ENCODE peak calls at places on chromosomes 3 and 15, in ten cellular contexts. A is hepatocyte, N is RWPE1, W is tibial nerve, O is pancreas, L is GM13977, B is mesothelial cell of epicardium, M is astrocyte of the spinal cord, I is HCT116, P is Caco-2. X is an unnamed sample.

GRCh38 chr15:53693729-53694533 is 65.5 kb downstream of the WDR72 start:
- DNase-seq in A (peak), N (no peak), W (no peak), O (peak), L (no peak), B (no peak), M (peak), I (no peak), P (no peak), X (no peak)

GRCh38 chr3:2540115-2540514 is 441.4 kb downstream of the CNTN4 start:
- DNase-seq in A (no peak), N (no peak), W (no peak), O (no peak), L (no peak), B (no peak), M (no peak), I (no peak), P (no peak), X (no peak)

GRCh38 chr3:39090922-39091321 is 16.5 kb downstream of the GORASP1 start:
- DNase-seq in A (no peak), N (no peak), W (no peak), O (no peak), L (no peak), B (no peak), M (peak), I (no peak), P (no peak), X (no peak)

GRCh38 chr15:75043509-75044257 is 20.3 kb downstream of the PPCDC start:
- DNase-seq in A (peak), N (no peak), W (peak), O (peak), L (peak), B (peak), M (peak), I (no peak), P (peak), X (peak)

GRCh38 chr3:46183330-46183729 is 24.8 kb downstream of the CCR1 start:
- DNase-seq in A (no peak), N (no peak), W (no peak), O (no peak), L (no peak), B (no peak), M (no peak), I (no peak), P (no peak), X (no peak)

GRCh38 chr3:115254492-115255196 is 107.6 kb upstream of the ZBTB20 start:
- DNase-seq in A (no peak), N (no peak), W (no peak), O (no peak), L (no peak), B (no peak), M (no peak), I (no peak), P (no peak), X (no peak)

GRCh38 chr3:43253294-43253693 is 33.0 kb upstream of the SNRK start:
- DNase-seq in A (no peak), N (no peak), W (no peak), O (no peak), L (no peak), B (no peak), M (no peak), I (no peak), P (no peak), X (no peak)

GRCh38 chr15:100785181-100786138 is 94.2 kb upstream of the ALDH1A3 start:
- DNase-seq in A (no peak), N (no peak), W (peak), O (no peak), L (no peak), B (no peak), M (no peak), I (no peak), P (no peak), X (no peak)

GRCh38 chr15:78620839-78621421 is at the start of gene CHRNA3:
- DNase-seq in A (no peak), N (no peak), W (no peak), O (no peak), L (peak), B (no peak), M (no peak), I (no peak), P (no peak), X (no peak)

GRCh38 chr3:64260391-64260790 is 35.1 kb upstream of the PRICKLE2 start:
- DNase-seq in A (no peak), N (no peak), W (no peak), O (no peak), L (no peak), B (no peak), M (peak), I (no peak), P (no peak), X (no peak)

GRCh38 chr3:81041331-81041730 is 720.1 kb downstream of the GBE1 start:
- DNase-seq in A (no peak), N (no peak), W (no peak), O (no peak), L (no peak), B (no peak), M (no peak), I (no peak), P (no peak), X (no peak)
- TF ChIP-seq CTCF in A (no peak), N (no peak), W (no peak), O (no peak), L (no peak), B (no peak), M (no peak), I (no peak), P (no peak), X (no peak)

GRCh38 chr3:102460579-102460978 is 25.8 kb downstream of the ZPLD1 start:
- DNase-seq in A (no peak), N (peak), W (no peak), O (no peak), L (no peak), B (no peak), M (peak), I (no peak), P (no peak), X (no peak)
- TF ChIP-seq CTCF in A (no peak), N (no peak), W (no peak), O (no peak), L (no peak), B (no peak), M (no peak), I (no peak), P (no peak), X (no peak)

DNA sequence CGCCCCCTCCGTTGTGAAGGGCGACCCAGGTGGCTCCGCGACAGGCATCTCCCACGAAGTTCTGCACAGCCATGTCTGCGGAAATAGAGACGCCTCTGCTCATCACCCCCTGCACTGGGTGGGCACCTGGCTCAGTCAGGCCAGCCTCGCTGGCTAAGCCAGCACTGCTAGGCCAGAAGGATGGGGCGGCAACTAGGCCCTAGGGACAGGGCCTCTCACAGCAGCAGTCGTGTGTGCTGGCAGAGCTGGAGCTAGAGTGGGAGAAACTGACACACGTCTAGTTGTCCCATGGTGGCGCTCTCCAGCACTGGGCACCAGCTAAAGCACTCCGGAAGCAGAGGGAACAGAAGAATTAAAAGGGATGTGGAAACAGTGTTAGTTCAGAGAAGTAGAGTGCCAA is 12.5 kb upstream of the ZXDC start:
- DNase-seq in A (no peak), N (no peak), W (no peak), O (no peak), L (no peak), B (no peak), M (no peak), I (no peak), P (no peak), X (no peak)
- TF ChIP-seq CTCF in A (no peak), N (no peak), W (no peak), O (no peak), L (no peak), B (no peak), M (no peak), I (no peak), P (no peak), X (no peak)

DNA sequence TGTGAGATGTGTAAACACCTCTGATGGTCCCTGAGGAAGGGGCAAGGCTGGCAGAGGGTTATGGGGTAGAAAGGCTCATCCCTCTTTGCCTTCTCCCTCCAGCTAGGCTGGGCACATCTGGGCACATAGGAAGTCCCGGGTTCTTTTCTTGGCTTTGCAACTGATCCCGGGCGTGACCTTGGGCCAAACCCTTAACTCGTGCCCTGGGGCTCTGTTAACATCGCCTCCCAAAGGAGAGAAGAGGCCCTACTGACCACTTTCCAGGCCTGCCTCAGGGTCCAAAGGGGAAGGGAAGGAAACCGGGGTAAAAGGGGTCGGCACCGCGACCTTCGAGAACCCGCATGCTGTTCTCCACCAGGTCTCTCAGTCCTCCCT is 549 bp downstream of the C3orf18 start:
- DNase-seq in A (no peak), N (no peak), W (no peak), O (no peak), L (no peak), B (no peak), M (no peak), I (no peak), P (no peak), X (no peak)
- TF ChIP-seq CTCF in A (no peak), N (no peak), W (no peak), O (no peak), L (no peak), B (no peak), M (no peak), I (no peak), P (no peak), X (no peak)

DNA sequence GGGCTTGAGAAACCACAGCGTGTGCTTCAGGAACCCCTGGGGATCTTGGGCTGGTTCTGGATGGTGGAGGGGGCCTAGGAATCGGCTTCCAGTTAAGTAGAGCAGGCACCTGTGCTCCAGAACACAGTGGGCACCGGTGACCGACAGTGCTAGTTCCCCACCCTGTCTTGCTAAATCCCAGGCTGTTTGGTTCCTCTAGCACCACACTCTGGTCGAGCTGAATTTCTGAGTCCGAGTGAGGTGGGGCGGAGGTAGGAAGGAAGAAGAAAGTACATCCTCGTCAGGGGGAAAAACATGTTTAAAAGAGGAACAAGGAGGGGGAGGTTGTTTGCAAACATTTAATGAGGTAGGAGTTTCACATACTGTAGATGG is 29.1 kb downstream of the SLC6A6 start:
- DNase-seq in A (no peak), N (no peak), W (no peak), O (no peak), L (no peak), B (no peak), M (no peak), I (no peak), P (no peak), X (no peak)
- TF ChIP-seq CTCF in A (no peak), N (no peak), W (no peak), O (no peak), L (peak), B (no peak), M (no peak), I (no peak), P (no peak), X (no peak)